ENCODE peak calls at places on chromosomes 13 and 19, in four cellular contexts. R, X, B and L are unnamed samples.

GRCh38 chr19:10473192-10473591 is 30.0 kb downstream of the KEAP1 start:
- DNase-seq in R (no peak), X (no peak), B (no peak), L (no peak)

GRCh38 chr13:109146912-109147624 is 517.7 kb downstream of the MYO16 start:
- DNase-seq in R (no peak), X (no peak), B (no peak), L (no peak)

GRCh38 chr13:113665582-113666323 is 1.3 kb upstream of the GRK1 start:
- DNase-seq in R (no peak), X (no peak), B (no peak), L (no peak)

GRCh38 chr19:30842926-30843325 is 470.7 kb downstream of the ZNF536 start:
- DNase-seq in R (no peak), X (no peak), B (no peak), L (no peak)

GRCh38 chr13:44425815-44426078 is 52.1 kb downstream of the SERP2 start:
- DNase-seq in R (no peak), X (no peak), B (no peak), L (no peak)

GRCh38 chr13:113666324-113666660 is 727 bp upstream of the GRK1 start:
- DNase-seq in R (no peak), X (no peak), B (no peak), L (no peak)

GRCh38 chr13:49649244-49649962 is 21.1 kb downstream of the ARL11 start:
- DNase-seq in R (no peak), X (no peak), B (no peak), L (no peak)

GRCh38 chr13:30429721-30430694 is 7.7 kb downstream of the UBE2L5 start:
- DNase-seq in R (no peak), X (no peak), B (no peak), L (no peak)

GRCh38 chr19:54388001-54388802 is 23.5 kb upstream of the LAIR1 start:
- DNase-seq in R (no peak), X (peak; percentile 51), B (no peak), L (peak; percentile 58)

GRCh38 chr13:98189841-98190505 is 12.9 kb upstream of the RNF113B start:
- DNase-seq in R (no peak), X (no peak), B (no peak), L (no peak)

GRCh38 chr13:33321686-33322473 is 36.3 kb upstream of the STARD13 start:
- DNase-seq in R (no peak), X (no peak), B (no peak), L (no peak)

GRCh38 chr19:31956771-31957170 is 388.6 kb upstream of the ZNF507 start:
- DNase-seq in R (no peak), X (no peak), B (no peak), L (no peak)

GRCh38 chr19:38265213-38265861 is 964 bp downstream of the SPINT2 start:
- DNase-seq in R (no peak), X (peak; percentile 33), B (no peak), L (peak; percentile 52)

GRCh38 chr13:36673838-36674326 is at the start of gene SERTM1:
- DNase-seq in R (peak; percentile 49), X (no peak), B (no peak), L (no peak)

GRCh38 chr19:40208602-40209001 is 9.6 kb downstream of the TTC9B start:
- DNase-seq in R (no peak), X (no peak), B (no peak), L (no peak)

GRCh38 chr13:113187263-113187669 is 21.2 kb downstream of the PCID2 start:
- DNase-seq in R (no peak), X (no peak), B (no peak), L (no peak)

GRCh38 chr13:87887459-87888123 is 216.4 kb downstream of the SLITRK5 start:
- DNase-seq in R (no peak), X (no peak), B (no peak), L (no peak)

GRCh38 chr19:16207490-16208025 is 9.8 kb downstream of the AP1M1 start:
- DNase-seq in R (no peak), X (no peak), B (no peak), L (no peak)

GRCh38 chr13:45242070-45242469 is 41.2 kb upstream of the KCTD4 start:
- DNase-seq in R (no peak), X (no peak), B (no peak), L (no peak)

GRCh38 chr13:42883771-42884170 is 102.4 kb downstream of the FAM216B start:
- DNase-seq in R (no peak), X (no peak), B (no peak), L (no peak)

GRCh38 chr19:12364391-12365093 is 941 bp downstream of the ZNF442 start:
- DNase-seq in R (peak; percentile 67), X (no peak), B (no peak), L (no peak)

GRCh38 chr19:35449347-35450043 is 1.4 kb downstream of the FFAR2 start:
- DNase-seq in R (no peak), X (no peak), B (no peak), L (no peak)

GRCh38 chr19:6066661-6067646 is 43.3 kb downstream of the RFX2 start:
- DNase-seq in R (peak; percentile 97), X (no peak), B (peak; percentile 16), L (no peak)

GRCh38 chr13:44936246-44936645 is 53.0 kb downstream of the NUFIP1 start:
- DNase-seq in R (no peak), X (no peak), B (no peak), L (no peak)

GRCh38 chr13:46165485-46166220 is 16.3 kb downstream of the LCP1 start:
- DNase-seq in R (no peak), X (no peak), B (no peak), L (peak; percentile 55)

GRCh38 chr19:33720691-33721682 is 75.7 kb upstream of the KCTD15 start:
- DNase-seq in R (no peak), X (no peak), B (no peak), L (no peak)

GRCh38 chr19:43560687-43561086 is 14.6 kb downstream of the XRCC1 start:
- DNase-seq in R (no peak), X (no peak), B (no peak), L (no peak)

GRCh38 chr13:108915095-108915633 is 285.8 kb downstream of the MYO16 start:
- DNase-seq in R (no peak), X (no peak), B (no peak), L (no peak)

GRCh38 chr19:18439025-18439909 is 1.3 kb upstream of the ISYNA1 start:
- DNase-seq in R (no peak), X (no peak), B (no peak), L (no peak)

GRCh38 chr13:46039421-46040036 is 13.0 kb downstream of the ZC3H13 start:
- DNase-seq in R (no peak), X (no peak), B (no peak), L (no peak)

GRCh38 chr19:31268751-31269150 is 80.5 kb downstream of the TSHZ3 start:
- DNase-seq in R (no peak), X (no peak), B (no peak), L (no peak)